ENCODE peak calls at places on chromosomes 4 and X, in nine cellular contexts. S is psoas muscle; J is left ventricle myocardium inferior; A is CD4-positive, alpha-beta memory T cell; G is mammary epithelial cell; Z is suprapubic skin; X is tibial artery; B is RWPE2; O is HepG2. W is an unnamed sample.
A peak's percentile ranks its signal among the peaks of the same experiment; 100 is the strongest.

GRCh38 chr4:153281476-153281875 is 63.0 kb upstream of the MND1 start:
- DNase-seq in S (no peak), J (no peak), A (no peak), G (no peak), Z (no peak), X (no peak), B (no peak), O (no peak), W (no peak)

GRCh38 chr4:109046549-109047171 is 255.8 kb downstream of the COL25A1 start:
- DNase-seq in S (no peak), J (no peak), A (no peak), G (no peak), Z (no peak), X (no peak), B (no peak), O (peak; percentile 0), W (no peak)

GRCh38 chrX:19017271-19017670 is 33.4 kb upstream of the PHKA2 start:
- DNase-seq in S (peak; percentile 15), J (no peak), A (no peak), G (no peak), Z (no peak), X (no peak), B (no peak), O (peak; percentile 13), W (no peak)

GRCh38 chrX:71919436-71919835 is 8.8 kb downstream of the NHSL2 start:
- DNase-seq in S (no peak), J (no peak), A (no peak), G (no peak), Z (no peak), X (no peak), B (no peak), O (no peak), W (no peak)

GRCh38 chr4:126727461-126727860 is 905.3 kb upstream of the INTU start:
- DNase-seq in S (no peak), J (no peak), A (no peak), G (peak; percentile 65), Z (no peak), X (no peak), B (no peak), O (no peak), W (no peak)

GRCh38 chrX:123809854-123810375 is 49.9 kb upstream of the XIAP start:
- DNase-seq in S (no peak), J (no peak), A (no peak), G (no peak), Z (no peak), X (no peak), B (no peak), O (no peak), W (no peak)

GRCh38 chr4:87497141-87497540 is 32.0 kb downstream of the SPARCL1 start:
- DNase-seq in S (no peak), J (no peak), A (no peak), G (no peak), Z (no peak), X (no peak), B (no peak), O (no peak), W (no peak)

GRCh38 chr4:31045724-31046318 is 325.7 kb downstream of the PCDH7 start:
- DNase-seq in S (no peak), J (no peak), A (no peak), G (peak; percentile 14), Z (no peak), X (no peak), B (no peak), O (no peak), W (no peak)

GRCh38 chrX:17525266-17525665 is 150.3 kb downstream of the NHS start:
- DNase-seq in S (no peak), J (no peak), A (no peak), G (no peak), Z (no peak), X (no peak), B (no peak), O (no peak), W (no peak)

GRCh38 chr4:176277162-176277904 is 8.3 kb upstream of the ASB5 start:
- DNase-seq in S (peak; percentile 40), J (peak; percentile 37), A (no peak), G (peak; percentile 53), Z (no peak), X (peak; percentile 54), B (no peak), O (peak; percentile 39), W (peak; percentile 87)

GRCh38 chrX:129654652-129655546 is at the start of gene APLN:
- DNase-seq in S (peak; percentile 68), J (peak; percentile 58), A (peak; percentile 16), G (peak; percentile 30), Z (no peak), X (peak; percentile 30), B (no peak), O (no peak), W (peak; percentile 77)

GRCh38 chrX:24983931-24984330 is 31.8 kb downstream of the ARX start:
- DNase-seq in S (no peak), J (no peak), A (no peak), G (no peak), Z (no peak), X (no peak), B (no peak), O (no peak), W (no peak)

GRCh38 chr4:80921441-80921840 is 109.1 kb upstream of the BMP3 start:
- DNase-seq in S (no peak), J (no peak), A (no peak), G (no peak), Z (no peak), X (no peak), B (no peak), O (no peak), W (no peak)

GRCh38 chr4:32684160-32684559 is 1964.0 kb downstream of the PCDH7 start:
- DNase-seq in S (no peak), J (no peak), A (no peak), G (no peak), Z (no peak), X (no peak), B (no peak), O (no peak), W (no peak)

GRCh38 chr4:21948347-21949072 is at the start of gene KCNIP4:
- DNase-seq in S (no peak), J (no peak), A (no peak), G (peak; percentile 34), Z (no peak), X (no peak), B (no peak), O (no peak), W (peak; percentile 72)

GRCh38 chr4:165754664-165755063 is 118.4 kb upstream of the TLL1 start:
- DNase-seq in S (no peak), J (no peak), A (no peak), G (no peak), Z (no peak), X (no peak), B (no peak), O (no peak), W (no peak)
- H3K4me1 ChIP-seq in S (no peaks in the 10 kb centered on the region), J (peaks cover 5% of the 10 kb centered on the region), A (no peaks in the 10 kb centered on the region), G (no peaks in the 10 kb centered on the region), Z (no peaks in the 10 kb centered on the region), X (no peaks in the 10 kb centered on the region), B (no peaks in the 10 kb centered on the region), O (no peaks in the 10 kb centered on the region), W (no peaks in the 10 kb centered on the region)

GRCh38 chr4:151013491-151013890 is 1.6 kb downstream of the LRBA start:
- DNase-seq in S (no peak), J (no peak), A (no peak), G (no peak), Z (no peak), X (no peak), B (no peak), O (no peak), W (no peak)
- H3K4me3 ChIP-seq in S (peak overlapping the region; percentile 98), J (peak overlapping the region; percentile 94), A (peak overlapping the region; percentile 92), G (peak overlapping the region; percentile 99), Z (peak overlapping the region; percentile 88), X (no peak overlapping the region), B (peak overlapping the region; percentile 76), O (peak overlapping the region; percentile 97), W (no peak overlapping the region)

DNA sequence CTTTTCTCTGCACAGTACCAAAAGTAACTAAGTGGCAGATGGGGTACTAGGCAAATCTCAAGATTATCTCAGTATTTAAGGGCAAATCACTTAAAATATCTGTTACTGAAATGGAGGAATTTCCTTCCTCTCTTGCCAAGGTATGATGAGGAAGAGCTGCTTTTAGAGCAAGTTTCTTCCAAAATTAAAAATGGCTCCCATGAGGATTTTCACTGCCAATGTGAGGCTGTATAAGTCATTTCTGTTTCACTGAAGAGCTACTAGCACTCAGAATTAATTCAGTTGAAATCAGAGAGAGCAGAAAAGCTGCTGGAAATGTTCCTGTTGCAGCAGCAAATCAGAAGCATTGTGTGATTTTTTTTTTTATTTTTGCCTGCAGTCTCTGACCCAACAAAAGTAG is 43.5 kb downstream of the GABRB1 start:
- DNase-seq in S (no peak), J (no peak), A (no peak), G (no peak), Z (no peak), X (no peak), B (no peak), O (no peak), W (no peak)
- H3K4me1 ChIP-seq in S (no peaks in the 10 kb centered on the region), J (no peaks in the 10 kb centered on the region), A (no peaks in the 10 kb centered on the region), G (peaks cover 7% of the 10 kb centered on the region), Z (no peaks in the 10 kb centered on the region), X (peaks cover 5% of the 10 kb centered on the region), B (peaks cover 30% of the 10 kb centered on the region), O (no peaks in the 10 kb centered on the region), W (peaks cover 3% of the 10 kb centered on the region)

DNA sequence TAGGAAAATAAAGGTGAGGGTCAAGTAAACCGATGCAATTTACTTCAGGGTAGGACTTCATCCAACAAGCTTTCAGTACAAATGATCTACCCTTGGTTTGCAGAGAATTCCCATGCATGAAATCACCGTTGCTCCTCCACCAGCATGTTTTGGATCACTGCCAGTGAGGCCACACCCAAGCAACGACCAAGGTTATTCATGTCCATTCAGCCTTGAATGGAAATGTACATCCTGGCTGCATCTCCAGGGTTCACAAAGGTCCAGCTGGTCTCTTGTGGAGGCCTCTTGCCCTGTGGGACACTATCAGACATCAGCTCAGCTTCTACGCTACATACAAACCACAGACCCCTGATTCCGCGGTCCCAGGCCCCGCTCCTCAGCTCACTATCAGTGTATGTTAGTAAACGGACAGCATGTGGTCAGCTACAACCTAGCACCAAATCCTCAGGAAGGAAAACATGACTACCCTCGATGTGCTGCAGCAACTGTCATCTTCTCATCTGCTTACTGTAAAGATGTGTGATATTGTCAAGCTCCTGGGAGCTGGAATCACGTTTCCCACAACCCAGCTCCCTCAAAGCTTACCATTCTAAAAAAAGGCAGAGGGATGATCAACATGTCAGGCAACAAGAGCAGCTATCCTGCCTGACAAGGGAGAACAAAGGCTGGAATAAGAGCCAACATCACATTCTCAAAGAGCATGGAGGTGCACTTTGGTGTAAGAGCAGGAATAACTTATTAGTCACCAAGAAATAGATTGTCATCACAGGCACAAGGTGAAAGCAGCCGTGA is 4.9 kb downstream of the LYAR start:
- DNase-seq in S (no peak), J (no peak), A (no peak), G (peak; percentile 46), Z (no peak), X (no peak), B (no peak), O (peak; percentile 67), W (no peak)
- H3K4me3 ChIP-seq in S (no peak overlapping the region), J (no peak overlapping the region), A (no peak overlapping the region), G (no peak overlapping the region), Z (no peak overlapping the region), X (no peak overlapping the region), B (no peak overlapping the region), O (no peak overlapping the region), W (no peak overlapping the region)

W was measured in aorta.